ENCODE peak calls at places on chromosome 20, in six cellular contexts. One of them, this sample, is unnamed.

GRCh38 chr20:38728911-38729642 is 4.8 kb downstream of the SLC32A1 start:
- DNase-seq in endodermal cell: peak
- DNase-seq in neuronal stem cell: no peak
- DNase-seq in fibroblast of lung: no peak
- DNase-seq in HCT116: no peak
- DNase-seq in K562: no peak
- DNase-seq in this sample: peak

GRCh38 chr20:60572991-60573390 is 614.8 kb downstream of the CDH26 start:
- DNase-seq in endodermal cell: no peak
- DNase-seq in neuronal stem cell: no peak
- DNase-seq in fibroblast of lung: no peak
- DNase-seq in HCT116: no peak
- DNase-seq in K562: no peak
- DNase-seq in this sample: no peak

GRCh38 chr20:19913927-19914614 is 103.1 kb upstream of the NAA20 start:
- DNase-seq in endodermal cell: no peak
- DNase-seq in neuronal stem cell: no peak
- DNase-seq in fibroblast of lung: no peak
- DNase-seq in HCT116: no peak
- DNase-seq in K562: no peak
- DNase-seq in this sample: no peak

GRCh38 chr20:50210066-50210619 is 19.5 kb downstream of the CEBPB start:
- DNase-seq in endodermal cell: no peak
- DNase-seq in neuronal stem cell: no peak
- DNase-seq in fibroblast of lung: no peak
- DNase-seq in HCT116: no peak
- DNase-seq in K562: no peak
- DNase-seq in this sample: no peak

GRCh38 chr20:38184098-38184497 is 19.0 kb upstream of the TGM2 start:
- DNase-seq in endodermal cell: peak
- DNase-seq in neuronal stem cell: no peak
- DNase-seq in fibroblast of lung: no peak
- DNase-seq in HCT116: no peak
- DNase-seq in K562: peak
- DNase-seq in this sample: no peak

GRCh38 chr20:61959301-61959700 is 106.4 kb downstream of the TAF4 start:
- DNase-seq in endodermal cell: peak
- DNase-seq in neuronal stem cell: no peak
- DNase-seq in fibroblast of lung: no peak
- DNase-seq in HCT116: peak
- DNase-seq in K562: peak
- DNase-seq in this sample: peak

GRCh38 chr20:3786126-3786484 is 435 bp downstream of the CENPB start:
- DNase-seq in endodermal cell: peak
- DNase-seq in neuronal stem cell: no peak
- DNase-seq in fibroblast of lung: peak
- DNase-seq in HCT116: no peak
- DNase-seq in K562: peak
- DNase-seq in this sample: peak

GRCh38 chr20:41694796-41695195 is 76.6 kb upstream of the CHD6 start:
- DNase-seq in endodermal cell: peak
- DNase-seq in neuronal stem cell: no peak
- DNase-seq in fibroblast of lung: no peak
- DNase-seq in HCT116: no peak
- DNase-seq in K562: peak
- DNase-seq in this sample: no peak

GRCh38 chr20:44776977-44777376 is 31.3 kb downstream of the KCNK15 start:
- DNase-seq in endodermal cell: peak
- DNase-seq in neuronal stem cell: peak
- DNase-seq in fibroblast of lung: peak
- DNase-seq in HCT116: no peak
- DNase-seq in K562: peak
- DNase-seq in this sample: peak

GRCh38 chr20:37932919-37933318 is 30.0 kb downstream of the VSTM2L start:
- DNase-seq in endodermal cell: no peak
- DNase-seq in neuronal stem cell: no peak
- DNase-seq in fibroblast of lung: no peak
- DNase-seq in HCT116: no peak
- DNase-seq in K562: no peak
- DNase-seq in this sample: peak

GRCh38 chr20:31908016-31908415 is 37.6 kb downstream of the TTLL9 start:
- DNase-seq in endodermal cell: peak
- DNase-seq in neuronal stem cell: no peak
- DNase-seq in fibroblast of lung: no peak
- DNase-seq in HCT116: no peak
- DNase-seq in K562: no peak
- DNase-seq in this sample: no peak

GRCh38 chr20:10644458-10645204 is 29.2 kb downstream of the JAG1 start:
- DNase-seq in endodermal cell: no peak
- DNase-seq in neuronal stem cell: no peak
- DNase-seq in fibroblast of lung: no peak
- DNase-seq in HCT116: no peak
- DNase-seq in K562: no peak
- DNase-seq in this sample: peak

GRCh38 chr20:31712564-31713311 is 9.9 kb downstream of the BCL2L1 start:
- DNase-seq in endodermal cell: peak
- DNase-seq in neuronal stem cell: peak
- DNase-seq in fibroblast of lung: peak
- DNase-seq in HCT116: peak
- DNase-seq in K562: peak
- DNase-seq in this sample: peak

GRCh38 chr20:4244700-4245485 is 229.5 kb upstream of the RNF24 start:
- DNase-seq in endodermal cell: no peak
- DNase-seq in neuronal stem cell: no peak
- DNase-seq in fibroblast of lung: peak
- DNase-seq in HCT116: no peak
- DNase-seq in K562: no peak
- DNase-seq in this sample: no peak

GRCh38 chr20:3459881-3460307 is 10.9 kb upstream of the ATRN start:
- DNase-seq in endodermal cell: no peak
- DNase-seq in neuronal stem cell: no peak
- DNase-seq in fibroblast of lung: no peak
- DNase-seq in HCT116: no peak
- DNase-seq in K562: no peak
- DNase-seq in this sample: no peak

GRCh38 chr20:24337074-24337473 is 132.4 kb upstream of the SYNDIG1 start:
- DNase-seq in endodermal cell: no peak
- DNase-seq in neuronal stem cell: no peak
- DNase-seq in fibroblast of lung: peak
- DNase-seq in HCT116: no peak
- DNase-seq in K562: no peak
- DNase-seq in this sample: no peak

GRCh38 chr20:16575390-16576140 is 2.3 kb upstream of the KIF16B start:
- DNase-seq in endodermal cell: peak
- DNase-seq in neuronal stem cell: no peak
- DNase-seq in fibroblast of lung: no peak
- DNase-seq in HCT116: no peak
- DNase-seq in K562: peak
- DNase-seq in this sample: peak

GRCh38 chr20:25286917-25287316 is 39.0 kb downstream of the PYGB start:
- DNase-seq in endodermal cell: no peak
- DNase-seq in neuronal stem cell: no peak
- DNase-seq in fibroblast of lung: no peak
- DNase-seq in HCT116: no peak
- DNase-seq in K562: no peak
- DNase-seq in this sample: no peak

GRCh38 chr20:50005378-50006020 is 22.7 kb downstream of the SNAI1 start:
- DNase-seq in endodermal cell: no peak
- DNase-seq in neuronal stem cell: no peak
- DNase-seq in fibroblast of lung: no peak
- DNase-seq in HCT116: no peak
- DNase-seq in K562: no peak
- DNase-seq in this sample: no peak

GRCh38 chr20:61933951-61934715 is 131.5 kb downstream of the TAF4 start:
- DNase-seq in endodermal cell: peak
- DNase-seq in neuronal stem cell: no peak
- DNase-seq in fibroblast of lung: no peak
- DNase-seq in HCT116: no peak
- DNase-seq in K562: no peak
- DNase-seq in this sample: peak

GRCh38 chr20:50980071-50980681 is 21.6 kb downstream of the MOCS3 start:
- DNase-seq in endodermal cell: no peak
- DNase-seq in neuronal stem cell: no peak
- DNase-seq in fibroblast of lung: peak
- DNase-seq in HCT116: no peak
- DNase-seq in K562: no peak
- DNase-seq in this sample: peak

GRCh38 chr20:41079066-41079465 is 50.4 kb downstream of the TOP1 start:
- DNase-seq in endodermal cell: no peak
- DNase-seq in neuronal stem cell: no peak
- DNase-seq in fibroblast of lung: no peak
- DNase-seq in HCT116: no peak
- DNase-seq in K562: no peak
- DNase-seq in this sample: no peak

GRCh38 chr20:38387953-38388352 is 41.7 kb downstream of the LBP start:
- DNase-seq in endodermal cell: no peak
- DNase-seq in neuronal stem cell: no peak
- DNase-seq in fibroblast of lung: no peak
- DNase-seq in HCT116: no peak
- DNase-seq in K562: no peak
- DNase-seq in this sample: peak

GRCh38 chr20:62390306-62391164 is 3.6 kb downstream of the RPS21 start:
- DNase-seq in endodermal cell: no peak
- DNase-seq in neuronal stem cell: no peak
- DNase-seq in fibroblast of lung: no peak
- DNase-seq in HCT116: no peak
- DNase-seq in K562: no peak
- DNase-seq in this sample: no peak

GRCh38 chr20:53611449-53611894 is 17.8 kb upstream of the ZNF217 start:
- DNase-seq in endodermal cell: peak
- DNase-seq in neuronal stem cell: no peak
- DNase-seq in fibroblast of lung: peak
- DNase-seq in HCT116: peak
- DNase-seq in K562: peak
- DNase-seq in this sample: peak

GRCh38 chr20:17066955-17067354 is 159.9 kb upstream of the PCSK2 start:
- DNase-seq in endodermal cell: peak
- DNase-seq in neuronal stem cell: no peak
- DNase-seq in fibroblast of lung: no peak
- DNase-seq in HCT116: no peak
- DNase-seq in K562: no peak
- DNase-seq in this sample: peak

GRCh38 chr20:8094415-8094818 is 37.6 kb upstream of the PLCB1 start:
- DNase-seq in endodermal cell: no peak
- DNase-seq in neuronal stem cell: no peak
- DNase-seq in fibroblast of lung: peak
- DNase-seq in HCT116: no peak
- DNase-seq in K562: no peak
- DNase-seq in this sample: peak

GRCh38 chr20:6094565-6094964 is 28.3 kb downstream of the FERMT1 start:
- DNase-seq in endodermal cell: no peak
- DNase-seq in neuronal stem cell: no peak
- DNase-seq in fibroblast of lung: no peak
- DNase-seq in HCT116: no peak
- DNase-seq in K562: no peak
- DNase-seq in this sample: no peak
- H3K9ac ChIP-seq in endodermal cell: no peak
- H3K9ac ChIP-seq in neuronal stem cell: no peak
- H3K9ac ChIP-seq in fibroblast of lung: no peak
- H3K9ac ChIP-seq in HCT116: no peak
- H3K9ac ChIP-seq in K562: no peak
- H3K9ac ChIP-seq in this sample: no peak

DNA sequence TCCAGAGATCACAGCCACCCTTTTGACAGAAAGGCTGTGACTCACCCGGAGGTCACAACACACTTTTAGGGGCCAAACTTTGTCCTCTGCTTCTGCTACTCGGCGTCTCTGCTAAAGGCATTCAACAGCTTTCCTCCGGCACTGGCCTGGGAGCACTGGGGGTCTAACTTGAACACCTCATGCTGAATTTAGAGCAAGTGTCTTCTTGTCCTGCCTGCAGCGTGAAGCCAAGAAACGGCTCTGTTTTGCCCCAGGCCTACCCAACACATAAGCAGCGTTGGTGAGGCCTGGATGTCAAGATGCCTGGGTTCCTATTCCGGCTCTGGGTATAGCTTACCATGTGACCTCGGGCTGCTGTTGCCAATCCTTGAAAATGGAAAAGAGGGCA is 2.3 kb downstream of the CDH22 start:
- DNase-seq in endodermal cell: no peak
- DNase-seq in neuronal stem cell: no peak
- DNase-seq in fibroblast of lung: no peak
- DNase-seq in HCT116: no peak
- DNase-seq in K562: no peak
- DNase-seq in this sample: no peak
- H3K9ac ChIP-seq in endodermal cell: no peak
- H3K9ac ChIP-seq in neuronal stem cell: no peak
- H3K9ac ChIP-seq in fibroblast of lung: no peak
- H3K9ac ChIP-seq in HCT116: no peak
- H3K9ac ChIP-seq in K562: no peak
- H3K9ac ChIP-seq in this sample: no peak

GRCh38 chr20:63696311-63696627 is 183 bp upstream of the TNFRSF6B start:
- DNase-seq in endodermal cell: peak
- DNase-seq in neuronal stem cell: no peak
- DNase-seq in fibroblast of lung: peak
- DNase-seq in HCT116: peak
- DNase-seq in K562: no peak
- DNase-seq in this sample: peak

GRCh38 chr20:63697357-63697867 is 960 bp downstream of the TNFRSF6B start:
- DNase-seq in endodermal cell: peak
- DNase-seq in neuronal stem cell: no peak
- DNase-seq in fibroblast of lung: no peak
- DNase-seq in HCT116: no peak
- DNase-seq in K562: no peak
- DNase-seq in this sample: no peak

GRCh38 chr20:63697868-63698545 is 1.6 kb downstream of the TNFRSF6B start:
- DNase-seq in endodermal cell: peak
- DNase-seq in neuronal stem cell: no peak
- DNase-seq in fibroblast of lung: no peak
- DNase-seq in HCT116: no peak
- DNase-seq in K562: no peak
- DNase-seq in this sample: no peak

GRCh38 chr20:63695419-63696310 is 787 bp upstream of the TNFRSF6B start:
- DNase-seq in endodermal cell: peak
- DNase-seq in neuronal stem cell: no peak
- DNase-seq in fibroblast of lung: no peak
- DNase-seq in HCT116: no peak
- DNase-seq in K562: no peak
- DNase-seq in this sample: no peak

GRCh38 chr20:63696628-63697356 is at the start of gene TNFRSF6B:
- DNase-seq in endodermal cell: peak
- DNase-seq in neuronal stem cell: no peak
- DNase-seq in fibroblast of lung: no peak
- DNase-seq in HCT116: no peak
- DNase-seq in K562: no peak
- DNase-seq in this sample: no peak
- H3K9ac ChIP-seq in endodermal cell: no peak
- H3K9ac ChIP-seq in neuronal stem cell: peak
- H3K9ac ChIP-seq in fibroblast of lung: peak
- H3K9ac ChIP-seq in HCT116: peak
- H3K9ac ChIP-seq in K562: no peak
- H3K9ac ChIP-seq in this sample: peak

DNA sequence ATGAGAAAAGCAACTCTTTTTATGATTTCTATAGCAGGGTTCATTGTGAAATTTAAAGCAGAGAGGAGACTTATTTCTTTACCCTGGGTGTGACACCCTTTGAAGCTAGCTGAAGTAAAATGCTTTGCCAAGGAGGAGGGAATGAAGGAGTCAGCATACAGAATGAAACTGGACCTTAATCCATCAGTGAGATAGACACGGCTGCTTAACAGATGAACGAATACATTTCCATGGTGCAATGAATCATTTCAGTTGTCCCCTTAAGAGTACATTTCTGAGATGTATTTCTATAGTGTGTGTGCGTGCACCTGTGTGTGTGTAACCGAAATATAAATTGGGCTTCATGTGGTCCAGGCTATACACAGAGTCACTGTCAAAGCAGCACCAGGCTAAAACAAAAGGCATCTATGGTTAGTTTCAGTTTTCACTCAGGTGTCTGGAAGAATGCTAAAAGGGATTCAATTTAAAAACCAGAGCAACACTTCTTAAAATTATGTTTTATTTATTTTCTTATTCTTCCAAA is 73.9 kb upstream of the CD93 start:
- DNase-seq in endodermal cell: no peak
- DNase-seq in neuronal stem cell: no peak
- DNase-seq in fibroblast of lung: no peak
- DNase-seq in HCT116: no peak
- DNase-seq in K562: no peak
- DNase-seq in this sample: no peak
- H3K9ac ChIP-seq in endodermal cell: no peak
- H3K9ac ChIP-seq in neuronal stem cell: no peak
- H3K9ac ChIP-seq in fibroblast of lung: no peak
- H3K9ac ChIP-seq in HCT116: no peak
- H3K9ac ChIP-seq in K562: peak
- H3K9ac ChIP-seq in this sample: no peak

This sample was measured in mesendoderm.